ENCODE peak calls at places on chromosomes 4 and X, in five cellular contexts. P, U, X, T and R are unnamed samples.

GRCh38 chr4:13427599-13428325 is 56.4 kb downstream of the RAB28 start:
- DNase-seq in P (no peak), U (no peak), X (no peak), T (peak; percentile 9), R (no peak)

GRCh38 chr4:106287353-106287969 is 28.5 kb downstream of the TBCK start:
- DNase-seq in P (peak; percentile 61), U (peak; percentile 86), X (no peak), T (peak; percentile 98), R (no peak)

GRCh38 chrX:115897956-115898355 is 272.6 kb upstream of the AGTR2 start:
- DNase-seq in P (no peak), U (no peak), X (no peak), T (no peak), R (no peak)

GRCh38 chr4:153649572-153649991 is 34.5 kb upstream of the TLR2 start:
- DNase-seq in P (no peak), U (peak; percentile 56), X (no peak), T (peak; percentile 51), R (no peak)

GRCh38 chr4:109026588-109026987 is 263.7 kb upstream of the ETNPPL start:
- DNase-seq in P (no peak), U (no peak), X (no peak), T (peak; percentile 84), R (no peak)

GRCh38 chr4:37463457-37463856 is 218.9 kb downstream of the NWD2 start:
- DNase-seq in P (no peak), U (no peak), X (no peak), T (no peak), R (peak; percentile 62)

GRCh38 chrX:76922100-76922499 is 494.6 kb downstream of the MAGEE1 start:
- DNase-seq in P (no peak), U (no peak), X (no peak), T (no peak), R (no peak)

GRCh38 chrX:74232859-74233258 is 71.1 kb upstream of the ZCCHC13 start:
- DNase-seq in P (no peak), U (peak; percentile 46), X (no peak), T (peak; percentile 67), R (no peak)

GRCh38 chrX:14235004-14235403 is 205.3 kb upstream of the GEMIN8 start:
- DNase-seq in P (no peak), U (peak; percentile 0), X (no peak), T (no peak), R (no peak)

GRCh38 chr4:133147365-133147821 is 1.7 kb upstream of the PCDH10 start:
- DNase-seq in P (no peak), U (no peak), X (no peak), T (peak; percentile 17), R (no peak)

GRCh38 chr4:177016541-177017141 is 223.9 kb upstream of the VEGFC start:
- DNase-seq in P (peak; percentile 19), U (peak; percentile 83), X (no peak), T (no peak), R (no peak)

GRCh38 chr4:177008071-177008835 is 215.5 kb upstream of the VEGFC start:
- DNase-seq in P (no peak), U (peak; percentile 87), X (no peak), T (peak; percentile 57), R (no peak)

GRCh38 chr4:177008836-177009501 is 216.2 kb upstream of the VEGFC start:
- DNase-seq in P (no peak), U (no peak), X (no peak), T (peak; percentile 13), R (no peak)

GRCh38 chr4:177010421-177010820 is 217.7 kb upstream of the VEGFC start:
- DNase-seq in P (no peak), U (peak; percentile 61), X (no peak), T (no peak), R (no peak)

GRCh38 chr4:177012918-177013545 is 220.3 kb upstream of the VEGFC start:
- DNase-seq in P (no peak), U (no peak), X (no peak), T (no peak), R (no peak)
- H3K4me3 ChIP-seq in P (no peak overlapping the region), U (no peak overlapping the region), X (no peak overlapping the region), T (no peak overlapping the region), R (no peak overlapping the region)

GRCh38 chr4:150784939-150785338 is 203.0 kb downstream of the MAB21L2 start:
- DNase-seq in P (no peak), U (no peak), X (no peak), T (no peak), R (no peak)
- H3K4me3 ChIP-seq in P (no peak overlapping the region), U (no peak overlapping the region), X (no peak overlapping the region), T (no peak overlapping the region), R (no peak overlapping the region)

GRCh38 chr4:173415092-173415491 is 16.2 kb upstream of the SCRG1 start:
- DNase-seq in P (no peak), U (no peak), X (no peak), T (peak; percentile 27), R (no peak)
- H3K4me3 ChIP-seq in P (no peak overlapping the region), U (no peak overlapping the region), X (no peak overlapping the region), T (no peak overlapping the region), R (no peak overlapping the region)

GRCh38 chr4:172521680-172522079 is 646.9 kb upstream of the GALNT7 start:
- DNase-seq in P (no peak), U (no peak), X (no peak), T (no peak), R (no peak)

GRCh38 chr4:172515266-172515879 is 653.2 kb upstream of the GALNT7 start:
- DNase-seq in P (no peak), U (no peak), X (no peak), T (peak; percentile 89), R (no peak)

GRCh38 chr4:172521171-172521570 is 647.4 kb upstream of the GALNT7 start:
- DNase-seq in P (no peak), U (no peak), X (no peak), T (no peak), R (no peak)
- H3K4me3 ChIP-seq in P (no peak overlapping the region), U (no peak overlapping the region), X (no peak overlapping the region), T (no peak overlapping the region), R (no peak overlapping the region)

GRCh38 chr4:183409463-183409862 is 35.0 kb upstream of the CDKN2AIP start:
- DNase-seq in P (no peak), U (no peak), X (no peak), T (no peak), R (no peak)

GRCh38 chr4:183412836-183413561 is 31.4 kb upstream of the CDKN2AIP start:
- DNase-seq in P (no peak), U (no peak), X (no peak), T (no peak), R (no peak)

GRCh38 chr4:183413562-183414200 is 30.8 kb upstream of the CDKN2AIP start:
- DNase-seq in P (no peak), U (no peak), X (no peak), T (no peak), R (no peak)

GRCh38 chr4:183409956-183410355 is 34.5 kb upstream of the CDKN2AIP start:
- DNase-seq in P (no peak), U (no peak), X (no peak), T (no peak), R (no peak)

GRCh38 chr4:183411291-183411861 is 33.1 kb upstream of the CDKN2AIP start:
- DNase-seq in P (no peak), U (no peak), X (no peak), T (no peak), R (no peak)
- H3K4me3 ChIP-seq in P (no peak overlapping the region), U (no peak overlapping the region), X (no peak overlapping the region), T (no peak overlapping the region), R (no peak overlapping the region)

GRCh38 chrX:34658316-34658715 is 1.2 kb upstream of the TMEM47 start:
- DNase-seq in P (peak; percentile 28), U (peak; percentile 55), X (no peak), T (peak; percentile 55), R (no peak)
- H3K4me3 ChIP-seq in P (no peak overlapping the region), U (peak overlapping the region; percentile 95), X (no peak overlapping the region), T (no peak overlapping the region), R (no peak overlapping the region)

GRCh38 chr4:48130100-48130499 is 4.0 kb downstream of the TXK start:
- DNase-seq in P (no peak), U (no peak), X (no peak), T (no peak), R (no peak)

GRCh38 chr4:48129307-48130014 is 4.6 kb downstream of the TXK start:
- DNase-seq in P (no peak), U (no peak), X (no peak), T (no peak), R (peak; percentile 58)

GRCh38 chr4:48127882-48128394 is 6.1 kb downstream of the TXK start:
- DNase-seq in P (peak; percentile 92), U (peak; percentile 88), X (peak; percentile 67), T (peak; percentile 94), R (peak; percentile 65)

GRCh38 chr4:48133668-48134444 is at the start of gene TXK:
- DNase-seq in P (no peak), U (no peak), X (no peak), T (peak; percentile 51), R (no peak)

DNA sequence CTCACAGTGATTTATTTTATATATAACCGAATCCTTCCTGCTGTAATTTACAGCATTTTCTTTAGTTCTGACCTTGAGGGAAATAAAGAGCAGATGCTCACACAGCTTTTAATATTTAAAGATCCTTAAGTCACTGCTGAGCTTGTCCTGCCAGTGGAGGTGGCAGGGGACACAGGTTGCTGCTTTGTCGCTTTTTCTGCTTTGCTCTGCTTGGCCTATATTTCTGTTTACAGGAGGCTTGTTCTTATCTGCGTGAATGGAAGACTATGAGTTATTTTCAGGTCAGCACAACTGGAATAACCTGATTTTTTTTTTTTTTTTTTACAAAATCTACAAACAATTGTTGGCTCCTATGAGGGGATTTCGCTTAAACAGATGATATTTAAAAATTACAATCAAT is 2.3 kb downstream of the TXK start:
- DNase-seq in P (no peak), U (no peak), X (no peak), T (no peak), R (no peak)
- H3K4me3 ChIP-seq in P (no peak overlapping the region), U (no peak overlapping the region), X (no peak overlapping the region), T (no peak overlapping the region), R (no peak overlapping the region)

DNA sequence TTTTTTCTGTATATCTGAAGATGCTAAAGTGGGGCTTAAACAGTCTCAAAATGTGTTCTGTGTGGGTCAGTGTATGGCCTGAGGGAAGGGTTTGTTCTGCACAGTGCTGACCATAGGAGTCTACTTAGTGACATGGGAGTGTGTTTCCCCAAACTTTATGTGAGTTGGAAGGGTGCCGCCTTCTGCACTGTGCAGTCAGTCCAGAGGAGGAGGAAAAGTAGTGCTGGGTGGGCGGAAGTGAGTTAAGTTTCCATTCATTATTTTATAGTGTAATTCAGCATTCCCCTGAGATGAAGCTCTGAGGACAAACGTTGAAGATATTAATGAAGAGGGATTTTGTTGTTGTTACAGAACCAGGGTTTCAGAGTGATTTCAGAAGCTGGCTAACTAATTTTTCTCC is 2.9 kb downstream of the CHST7 start:
- DNase-seq in P (no peak), U (peak; percentile 39), X (no peak), T (no peak), R (no peak)
- H3K4me3 ChIP-seq in P (peak overlapping the region; percentile 38), U (peak overlapping the region; percentile 79), X (peak overlapping the region; percentile 52), T (peak overlapping the region; percentile 63), R (no peak overlapping the region)

GRCh38 chr4:125693233-125693632 is 378.5 kb downstream of the FAT4 start:
- DNase-seq in P (no peak), U (no peak), X (no peak), T (no peak), R (no peak)
- H3K4me3 ChIP-seq in P (no peak overlapping the region), U (no peak overlapping the region), X (no peak overlapping the region), T (no peak overlapping the region), R (no peak overlapping the region)